ENCODE peak calls at places on chromosomes 16 and 17, in seven cellular contexts. G is SHP77; Q is GM12891; J is MCF 10A; E is H9; Y is Right ventricle myocardium superior; L is CD8-positive, alpha-beta T cell. D is an unnamed sample.

GRCh38 chr17:39597372-39598046 is 10.2 kb downstream of the NEUROD2 start:
- DNase-seq in G (no peak), Q (no peak), J (no peak), E (no peak), Y (no peak), L (no peak), D (no peak)

GRCh38 chr16:11470676-11471415 is 115.9 kb downstream of the LITAF start:
- DNase-seq in G (no peak), Q (no peak), J (no peak), E (no peak), Y (no peak), L (no peak), D (peak; percentile 13)

GRCh38 chr17:74524751-74525725 is 6.2 kb downstream of the CD300LB start:
- DNase-seq in G (no peak), Q (no peak), J (no peak), E (peak; percentile 18), Y (no peak), L (peak; percentile 41), D (no peak)

GRCh38 chr16:54242199-54242598 is 44.4 kb downstream of the IRX3 start:
- DNase-seq in G (no peak), Q (no peak), J (peak; percentile 21), E (peak; percentile 85), Y (no peak), L (no peak), D (peak; percentile 19)

GRCh38 chr16:20906225-20906870 is 5.8 kb downstream of the LYRM1 start:
- DNase-seq in G (no peak), Q (no peak), J (peak; percentile 63), E (no peak), Y (no peak), L (no peak), D (peak; percentile 43)

GRCh38 chr16:27455700-27456099 is 53.7 kb downstream of the IL21R start:
- DNase-seq in G (no peak), Q (no peak), J (peak; percentile 20), E (no peak), Y (peak; percentile 37), L (no peak), D (peak; percentile 71)

GRCh38 chr16:80231118-80231515 is 309.7 kb upstream of the DYNLRB2 start:
- DNase-seq in G (no peak), Q (no peak), J (no peak), E (no peak), Y (no peak), L (no peak), D (peak; percentile 68)

GRCh38 chr16:86343111-86343642 is 167.2 kb upstream of the FOXF1 start:
- DNase-seq in G (no peak), Q (no peak), J (peak; percentile 35), E (no peak), Y (peak; percentile 56), L (no peak), D (no peak)

GRCh38 chr16:59905628-59906027 is 1171.5 kb upstream of the GOT2 start:
- DNase-seq in G (no peak), Q (no peak), J (peak; percentile 83), E (no peak), Y (no peak), L (no peak), D (peak; percentile 87)

GRCh38 chr17:66746736-66747135 is 88.2 kb upstream of the CACNG5 start:
- DNase-seq in G (no peak), Q (no peak), J (no peak), E (no peak), Y (no peak), L (no peak), D (no peak)

GRCh38 chr17:57956311-57957119 is 1.3 kb upstream of the CUEDC1 start:
- DNase-seq in G (no peak), Q (peak; percentile 53), J (no peak), E (peak; percentile 61), Y (no peak), L (peak; percentile 62), D (no peak)

GRCh38 chr16:88810868-88811599 is 694 bp downstream of the APRT start:
- DNase-seq in G (peak; percentile 48), Q (peak; percentile 87), J (peak; percentile 84), E (peak; percentile 38), Y (peak; percentile 87), L (peak; percentile 80), D (peak; percentile 80)

GRCh38 chr16:77869997-77870813 is 81.8 kb downstream of the VAT1L start:
- DNase-seq in G (no peak), Q (no peak), J (no peak), E (no peak), Y (peak; percentile 50), L (no peak), D (no peak)

GRCh38 chr16:27444015-27444414 is 42.0 kb downstream of the IL21R start:
- DNase-seq in G (no peak), Q (no peak), J (no peak), E (no peak), Y (no peak), L (no peak), D (peak; percentile 74)

GRCh38 chr16:68022728-68023537 is at the start of the genes DDX28 and DUS2:
- DNase-seq in G (peak; percentile 76), Q (peak; percentile 85), J (peak; percentile 89), E (peak; percentile 90), Y (peak; percentile 98), L (peak; percentile 98), D (peak; percentile 95)